ENCODE peak calls at places on chromosomes 3 and 15, in seven cellular contexts. One of them, this sample, is unnamed.

GRCh38 chr15:81337713-81338157 is 13.8 kb upstream of the STARD5 start:
- DNase-seq in lung: no peak
- DNase-seq in psoas muscle: no peak
- DNase-seq in neural progenitor cell: no peak
- DNase-seq in Peyer's patch: no peak
- DNase-seq in body of pancreas: no peak
- DNase-seq in adrenal gland: no peak
- DNase-seq in this sample: no peak

GRCh38 chr3:147654827-147655226 is 245.7 kb downstream of the ZIC1 start:
- DNase-seq in neural progenitor cell: no peak
- DNase-seq in body of pancreas: no peak
- DNase-seq in adrenal gland: no peak
- DNase-seq in lung: no peak
- DNase-seq in Peyer's patch: no peak
- DNase-seq in psoas muscle: no peak
- DNase-seq in this sample: no peak

GRCh38 chr3:155356594-155357370 is 63.3 kb upstream of the STRIT1 start:
- DNase-seq in body of pancreas: no peak
- DNase-seq in Peyer's patch: no peak
- DNase-seq in adrenal gland: no peak
- DNase-seq in lung: no peak
- DNase-seq in neural progenitor cell: peak; percentile 54
- DNase-seq in psoas muscle: no peak
- DNase-seq in this sample: no peak

GRCh38 chr3:55620361-55621025 is 133.4 kb upstream of the WNT5A start:
- DNase-seq in Peyer's patch: no peak
- DNase-seq in neural progenitor cell: no peak
- DNase-seq in psoas muscle: no peak
- DNase-seq in adrenal gland: no peak
- DNase-seq in body of pancreas: no peak
- DNase-seq in lung: no peak
- DNase-seq in this sample: no peak

GRCh38 chr3:122030381-122031122 is 8.5 kb upstream of the ILDR1 start:
- DNase-seq in psoas muscle: no peak
- DNase-seq in neural progenitor cell: no peak
- DNase-seq in Peyer's patch: no peak
- DNase-seq in adrenal gland: no peak
- DNase-seq in body of pancreas: no peak
- DNase-seq in lung: no peak
- DNase-seq in this sample: no peak

GRCh38 chr3:195170521-195170920 is 100.4 kb downstream of the XXYLT1 start:
- DNase-seq in body of pancreas: no peak
- DNase-seq in lung: no peak
- DNase-seq in neural progenitor cell: no peak
- DNase-seq in adrenal gland: peak; percentile 17
- DNase-seq in Peyer's patch: no peak
- DNase-seq in psoas muscle: no peak
- DNase-seq in this sample: no peak

GRCh38 chr3:46097691-46098241 is 70.5 kb upstream of the XCR1 start:
- DNase-seq in Peyer's patch: no peak
- DNase-seq in lung: peak; percentile 46
- DNase-seq in body of pancreas: no peak
- DNase-seq in adrenal gland: no peak
- DNase-seq in psoas muscle: no peak
- DNase-seq in neural progenitor cell: no peak
- DNase-seq in this sample: peak; percentile 51

GRCh38 chr3:132134611-132135010 is 99.8 kb upstream of the CPNE4 start:
- DNase-seq in body of pancreas: no peak
- DNase-seq in neural progenitor cell: no peak
- DNase-seq in adrenal gland: no peak
- DNase-seq in psoas muscle: no peak
- DNase-seq in lung: no peak
- DNase-seq in Peyer's patch: no peak
- DNase-seq in this sample: no peak

GRCh38 chr3:148729656-148730055 is 32.0 kb downstream of the AGTR1 start:
- DNase-seq in neural progenitor cell: no peak
- DNase-seq in adrenal gland: no peak
- DNase-seq in body of pancreas: no peak
- DNase-seq in lung: no peak
- DNase-seq in Peyer's patch: no peak
- DNase-seq in psoas muscle: no peak
- DNase-seq in this sample: no peak

GRCh38 chr3:132569153-132569552 is 27.9 kb upstream of the ACKR4 start:
- DNase-seq in body of pancreas: no peak
- DNase-seq in lung: no peak
- DNase-seq in Peyer's patch: no peak
- DNase-seq in adrenal gland: no peak
- DNase-seq in neural progenitor cell: no peak
- DNase-seq in psoas muscle: no peak
- DNase-seq in this sample: no peak

GRCh38 chr3:115423170-115423569 is 200.1 kb upstream of the GAP43 start:
- DNase-seq in neural progenitor cell: no peak
- DNase-seq in adrenal gland: no peak
- DNase-seq in lung: no peak
- DNase-seq in Peyer's patch: no peak
- DNase-seq in body of pancreas: no peak
- DNase-seq in psoas muscle: no peak
- DNase-seq in this sample: no peak

GRCh38 chr3:122415104-122415744 is 638 bp downstream of the WDR5B start:
- DNase-seq in neural progenitor cell: peak; percentile 67
- DNase-seq in psoas muscle: peak; percentile 62
- DNase-seq in adrenal gland: peak; percentile 68
- DNase-seq in lung: peak; percentile 64
- DNase-seq in Peyer's patch: peak; percentile 65
- DNase-seq in body of pancreas: peak; percentile 67
- DNase-seq in this sample: no peak

GRCh38 chr3:151308089-151308488 is 8.5 kb downstream of the GPR87 start:
- DNase-seq in adrenal gland: no peak
- DNase-seq in neural progenitor cell: no peak
- DNase-seq in Peyer's patch: no peak
- DNase-seq in lung: no peak
- DNase-seq in psoas muscle: no peak
- DNase-seq in body of pancreas: no peak
- DNase-seq in this sample: no peak

GRCh38 chr3:174168538-174169254 is 690.4 kb upstream of the NAALADL2 start:
- DNase-seq in neural progenitor cell: no peak
- DNase-seq in lung: no peak
- DNase-seq in body of pancreas: no peak
- DNase-seq in Peyer's patch: no peak
- DNase-seq in psoas muscle: no peak
- DNase-seq in adrenal gland: no peak
- DNase-seq in this sample: no peak

GRCh38 chr3:58013973-58014649 is 5.9 kb downstream of the FLNB start:
- DNase-seq in Peyer's patch: no peak
- DNase-seq in psoas muscle: peak; percentile 69
- DNase-seq in lung: peak; percentile 34
- DNase-seq in body of pancreas: no peak
- DNase-seq in neural progenitor cell: no peak
- DNase-seq in adrenal gland: no peak
- DNase-seq in this sample: peak; percentile 71

GRCh38 chr3:10646531-10647335 is 141.3 kb upstream of the ATP2B2 start:
- DNase-seq in body of pancreas: no peak
- DNase-seq in psoas muscle: no peak
- DNase-seq in adrenal gland: peak; percentile 10
- DNase-seq in lung: no peak
- DNase-seq in neural progenitor cell: no peak
- DNase-seq in Peyer's patch: peak; percentile 5
- DNase-seq in this sample: no peak

GRCh38 chr3:29642393-29643033 is 361.6 kb downstream of the RBMS3 start:
- DNase-seq in Peyer's patch: peak; percentile 58
- DNase-seq in adrenal gland: peak; percentile 84
- DNase-seq in neural progenitor cell: no peak
- DNase-seq in body of pancreas: no peak
- DNase-seq in lung: no peak
- DNase-seq in psoas muscle: peak; percentile 58
- DNase-seq in this sample: no peak

GRCh38 chr3:51620543-51620942 is 50.5 kb upstream of the TEX264 start:
- DNase-seq in Peyer's patch: no peak
- DNase-seq in body of pancreas: no peak
- DNase-seq in adrenal gland: no peak
- DNase-seq in psoas muscle: no peak
- DNase-seq in neural progenitor cell: no peak
- DNase-seq in lung: no peak
- DNase-seq in this sample: no peak

GRCh38 chr3:56874269-56874668 is 72.5 kb upstream of the ARHGEF3 start:
- DNase-seq in neural progenitor cell: no peak
- DNase-seq in adrenal gland: no peak
- DNase-seq in psoas muscle: no peak
- DNase-seq in body of pancreas: no peak
- DNase-seq in Peyer's patch: no peak
- DNase-seq in lung: no peak
- DNase-seq in this sample: no peak

GRCh38 chr3:19898725-19899124 is 35.3 kb downstream of the EFHB start:
- DNase-seq in body of pancreas: no peak
- DNase-seq in lung: no peak
- DNase-seq in neural progenitor cell: no peak
- DNase-seq in Peyer's patch: no peak
- DNase-seq in psoas muscle: no peak
- DNase-seq in adrenal gland: no peak
- DNase-seq in this sample: no peak

GRCh38 chr3:122350814-122351418 is 25.9 kb downstream of the CSTA start:
- DNase-seq in lung: no peak
- DNase-seq in neural progenitor cell: no peak
- DNase-seq in psoas muscle: no peak
- DNase-seq in adrenal gland: no peak
- DNase-seq in Peyer's patch: no peak
- DNase-seq in body of pancreas: no peak
- DNase-seq in this sample: no peak

GRCh38 chr3:12415014-12415653 is 69.1 kb upstream of the TSEN2 start:
- DNase-seq in psoas muscle: no peak
- DNase-seq in body of pancreas: no peak
- DNase-seq in neural progenitor cell: no peak
- DNase-seq in lung: no peak
- DNase-seq in Peyer's patch: no peak
- DNase-seq in adrenal gland: no peak
- DNase-seq in this sample: no peak

GRCh38 chr3:8488877-8489865 is 12.5 kb upstream of the LMCD1 start:
- DNase-seq in neural progenitor cell: peak; percentile 24
- DNase-seq in lung: no peak
- DNase-seq in Peyer's patch: no peak
- DNase-seq in psoas muscle: peak; percentile 62
- DNase-seq in body of pancreas: no peak
- DNase-seq in adrenal gland: no peak
- DNase-seq in this sample: no peak

DNA sequence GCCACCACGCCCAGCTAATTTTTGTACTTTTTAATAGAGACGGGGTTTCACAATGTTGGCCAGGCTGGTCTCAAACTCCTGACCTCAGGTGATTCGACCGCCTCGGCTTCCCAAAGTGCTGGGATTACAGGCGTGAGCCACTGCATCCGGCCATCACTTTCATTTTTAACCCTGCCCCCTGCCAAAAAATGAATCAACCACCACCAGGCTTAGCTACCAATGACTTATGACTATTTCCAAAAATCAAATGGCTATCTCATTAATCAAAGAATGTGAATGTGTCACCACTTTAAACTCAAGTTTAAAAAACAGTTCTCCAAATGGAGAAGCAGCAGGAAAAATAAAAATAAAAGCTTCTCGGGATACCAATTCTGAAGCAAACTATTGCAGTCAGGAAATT is 20.2 kb downstream of the CEP152 start:
- DNase-seq in body of pancreas: no peak
- DNase-seq in psoas muscle: no peak
- DNase-seq in Peyer's patch: no peak
- DNase-seq in lung: no peak
- DNase-seq in neural progenitor cell: no peak
- DNase-seq in adrenal gland: no peak
- DNase-seq in this sample: no peak
- H3K36me3 ChIP-seq in body of pancreas: peaks cover 3% of the 10 kb centered on the region
- H3K36me3 ChIP-seq in psoas muscle: peaks cover 8% of the 10 kb centered on the region
- H3K36me3 ChIP-seq in Peyer's patch: no peaks in the 10 kb centered on the region
- H3K36me3 ChIP-seq in lung: peaks cover 3% of the 10 kb centered on the region
- H3K36me3 ChIP-seq in neural progenitor cell: peaks cover 24% of the 10 kb centered on the region
- H3K36me3 ChIP-seq in adrenal gland: no peaks in the 10 kb centered on the region
- H3K36me3 ChIP-seq in this sample: no peaks in the 10 kb centered on the region

DNA sequence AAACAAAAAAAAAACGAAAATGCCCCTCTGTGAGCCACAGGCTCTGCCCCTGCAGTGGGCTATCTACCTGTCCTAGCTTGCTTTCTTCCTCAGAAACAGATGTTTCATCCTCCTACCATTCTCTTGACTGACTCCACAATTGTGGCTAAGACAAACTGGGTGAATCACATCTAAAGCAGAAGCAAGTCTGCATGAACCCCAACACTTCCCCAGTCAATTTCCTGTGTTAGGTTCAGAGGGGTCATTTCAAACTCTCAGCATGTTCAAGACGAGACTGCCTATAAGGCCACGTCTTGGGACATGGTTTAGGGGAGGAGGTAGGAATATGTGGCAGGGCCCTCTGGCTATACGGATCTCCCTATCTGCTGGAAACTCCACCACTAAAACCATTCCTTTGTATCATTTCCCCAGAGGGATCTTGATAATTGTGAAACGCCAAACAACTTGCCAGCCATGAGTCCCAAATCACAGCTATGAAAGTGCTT is 28.6 kb upstream of the ANKDD1A start:
- DNase-seq in lung: no peak
- DNase-seq in Peyer's patch: no peak
- DNase-seq in psoas muscle: no peak
- DNase-seq in body of pancreas: no peak
- DNase-seq in adrenal gland: no peak
- DNase-seq in neural progenitor cell: no peak
- DNase-seq in this sample: no peak
- H3K27ac ChIP-seq in lung: peak overlapping the region; percentile 47
- H3K27ac ChIP-seq in Peyer's patch: peak overlapping the region; percentile 75
- H3K27ac ChIP-seq in psoas muscle: peak overlapping the region; percentile 46
- H3K27ac ChIP-seq in body of pancreas: no peak overlapping the region
- H3K27ac ChIP-seq in adrenal gland: peak overlapping the region; percentile 76
- H3K27ac ChIP-seq in neural progenitor cell: no peak overlapping the region
- H3K27ac ChIP-seq in this sample: no peak overlapping the region

GRCh38 chr3:167151671-167152070 is 228.4 kb downstream of the ZBBX start:
- DNase-seq in neural progenitor cell: no peak
- DNase-seq in body of pancreas: no peak
- DNase-seq in lung: no peak
- DNase-seq in Peyer's patch: no peak
- DNase-seq in adrenal gland: no peak
- DNase-seq in psoas muscle: no peak
- DNase-seq in this sample: no peak
- TF ChIP-seq CTCF in neural progenitor cell: no peak
- TF ChIP-seq CTCF in body of pancreas: no peak
- TF ChIP-seq CTCF in lung: no peak
- TF ChIP-seq CTCF in Peyer's patch: no peak
- TF ChIP-seq CTCF in adrenal gland: no peak
- TF ChIP-seq CTCF in psoas muscle: no peak
- TF ChIP-seq CTCF in this sample: no peak

DNA sequence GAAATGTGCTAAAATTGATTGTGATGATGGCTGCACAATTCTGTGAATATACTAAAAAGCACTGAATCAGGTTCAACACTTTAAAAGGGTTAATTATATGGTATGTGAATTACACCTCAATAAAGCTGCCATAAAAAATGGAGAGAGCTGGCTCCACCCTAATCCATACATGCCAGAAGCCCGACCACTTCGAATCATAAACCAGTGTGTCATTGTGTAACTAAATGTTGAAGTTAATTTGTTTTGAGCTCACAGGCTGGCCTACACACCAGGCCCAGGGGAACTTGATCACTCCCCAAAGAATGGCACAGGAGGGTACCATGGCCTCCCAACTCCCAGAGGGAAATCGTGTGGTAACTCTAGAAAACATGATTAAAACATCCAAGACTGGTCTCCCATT is 14.0 kb downstream of the PLCD1 start:
- DNase-seq in neural progenitor cell: no peak
- DNase-seq in lung: no peak
- DNase-seq in body of pancreas: no peak
- DNase-seq in Peyer's patch: no peak
- DNase-seq in adrenal gland: no peak
- DNase-seq in psoas muscle: no peak
- DNase-seq in this sample: no peak
- H3K36me3 ChIP-seq in neural progenitor cell: no peaks in the 10 kb centered on the region
- H3K36me3 ChIP-seq in lung: peaks cover 35% of the 10 kb centered on the region
- H3K36me3 ChIP-seq in body of pancreas: peaks cover 4% of the 10 kb centered on the region
- H3K36me3 ChIP-seq in Peyer's patch: no peaks in the 10 kb centered on the region
- H3K36me3 ChIP-seq in adrenal gland: peaks cover 48% of the 10 kb centered on the region
- H3K36me3 ChIP-seq in psoas muscle: peaks cover 37% of the 10 kb centered on the region
- H3K36me3 ChIP-seq in this sample: peaks cover 90% of the 10 kb centered on the region